ENCODE peak calls at places on chromosome 5, in nine cellular contexts. K is PC-3, V is GM23338, N is cardiac muscle cell, Q is adrenal gland, L is lower lobe of right lung, U is left lung, E is stomach, C is IMR-90. T is an unnamed sample. For H3K4me1, the result is how much of the 10 kb centered on the place peaks cover.

GRCh38 chr5:42993516-42994284 is 46.4 kb downstream of the ANXA2R start:
- DNase-seq in K (no peak), V (no peak), N (no peak), Q (no peak), L (peak), U (no peak), E (no peak), C (peak), T (no peak)

GRCh38 chr5:6766558-6767191 is 53.4 kb downstream of the TENT4A start:
- DNase-seq in K (peak), V (no peak), N (peak), Q (peak), L (peak), U (peak), E (peak), C (peak), T (peak)

GRCh38 chr5:80090884-80091166 is 55.7 kb downstream of the THBS4 start:
- DNase-seq in K (no peak), V (peak), N (no peak), Q (no peak), L (no peak), U (no peak), E (no peak), C (no peak), T (no peak)

GRCh38 chr5:160312139-160312959 is at the start of gene CCNJL:
- DNase-seq in K (peak), V (peak), N (peak), Q (peak), L (peak), U (peak), E (peak), C (peak), T (no peak)

GRCh38 chr5:83035373-83036170 is 41.6 kb downstream of the TMEM167A start:
- DNase-seq in K (no peak), V (no peak), N (peak), Q (peak), L (no peak), U (no peak), E (no peak), C (no peak), T (no peak)

GRCh38 chr5:77797133-77797532 is 21.0 kb upstream of the TBCA start:
- DNase-seq in K (no peak), V (no peak), N (no peak), Q (no peak), L (no peak), U (no peak), E (no peak), C (peak), T (no peak)

GRCh38 chr5:101897914-101898313 is 398.2 kb downstream of the SLCO4C1 start:
- DNase-seq in K (no peak), V (peak), N (peak), Q (no peak), L (no peak), U (no peak), E (no peak), C (no peak), T (no peak)

GRCh38 chr5:170312666-170313065 is 15.1 kb upstream of the LCP2 start:
- DNase-seq in K (no peak), V (no peak), N (no peak), Q (peak), L (no peak), U (peak), E (no peak), C (peak), T (no peak)

GRCh38 chr5:113382736-113383135 is 52.1 kb downstream of the TSSK1B start:
- DNase-seq in K (peak), V (no peak), N (no peak), Q (no peak), L (no peak), U (no peak), E (no peak), C (no peak), T (no peak)

GRCh38 chr5:88142801-88143692 is 125.6 kb downstream of the TMEM161B start:
- DNase-seq in K (no peak), V (peak), N (no peak), Q (peak), L (no peak), U (no peak), E (no peak), C (no peak), T (no peak)

GRCh38 chr5:116320486-116320885 is 235.7 kb downstream of the COMMD10 start:
- DNase-seq in K (no peak), V (no peak), N (no peak), Q (no peak), L (no peak), U (no peak), E (no peak), C (peak), T (no peak)

GRCh38 chr5:123705741-123706140 is 193.8 kb downstream of the CSNK1G3 start:
- DNase-seq in K (peak), V (no peak), N (no peak), Q (no peak), L (no peak), U (no peak), E (no peak), C (peak), T (no peak)

GRCh38 chr5:172830876-172831662 is 3.0 kb upstream of the ERGIC1 start:
- DNase-seq in K (peak), V (no peak), N (no peak), Q (no peak), L (no peak), U (no peak), E (no peak), C (peak), T (no peak)

GRCh38 chr5:108736855-108737254 is 10.8 kb upstream of the FER start:
- DNase-seq in K (no peak), V (no peak), N (no peak), Q (no peak), L (no peak), U (no peak), E (no peak), C (no peak), T (no peak)

GRCh38 chr5:76896196-76896595 is 46.4 kb downstream of the S100Z start:
- DNase-seq in K (no peak), V (no peak), N (no peak), Q (no peak), L (no peak), U (no peak), E (no peak), C (no peak), T (no peak)

GRCh38 chr5:69526660-69527059 is 33.3 kb upstream of the GTF2H2C start:
- DNase-seq in K (no peak), V (no peak), N (no peak), Q (no peak), L (no peak), U (no peak), E (no peak), C (no peak), T (no peak)

GRCh38 chr5:110736763-110737162 is 2.0 kb upstream of the SLC25A46 start:
- DNase-seq in K (no peak), V (no peak), N (no peak), Q (no peak), L (no peak), U (no peak), E (no peak), C (no peak), T (no peak)

GRCh38 chr5:65034782-65035181 is 266.1 kb downstream of the CWC27 start:
- DNase-seq in K (no peak), V (peak), N (no peak), Q (no peak), L (no peak), U (no peak), E (no peak), C (no peak), T (no peak)

GRCh38 chr5:108079754-108080153 is 302.1 kb downstream of the FBXL17 start:
- DNase-seq in K (peak), V (no peak), N (no peak), Q (no peak), L (no peak), U (no peak), E (no peak), C (no peak), T (no peak)

GRCh38 chr5:94432499-94432898 is 185.9 kb downstream of the KIAA0825 start:
- DNase-seq in K (peak), V (no peak), N (no peak), Q (no peak), L (no peak), U (no peak), E (no peak), C (peak), T (no peak)

DNA sequence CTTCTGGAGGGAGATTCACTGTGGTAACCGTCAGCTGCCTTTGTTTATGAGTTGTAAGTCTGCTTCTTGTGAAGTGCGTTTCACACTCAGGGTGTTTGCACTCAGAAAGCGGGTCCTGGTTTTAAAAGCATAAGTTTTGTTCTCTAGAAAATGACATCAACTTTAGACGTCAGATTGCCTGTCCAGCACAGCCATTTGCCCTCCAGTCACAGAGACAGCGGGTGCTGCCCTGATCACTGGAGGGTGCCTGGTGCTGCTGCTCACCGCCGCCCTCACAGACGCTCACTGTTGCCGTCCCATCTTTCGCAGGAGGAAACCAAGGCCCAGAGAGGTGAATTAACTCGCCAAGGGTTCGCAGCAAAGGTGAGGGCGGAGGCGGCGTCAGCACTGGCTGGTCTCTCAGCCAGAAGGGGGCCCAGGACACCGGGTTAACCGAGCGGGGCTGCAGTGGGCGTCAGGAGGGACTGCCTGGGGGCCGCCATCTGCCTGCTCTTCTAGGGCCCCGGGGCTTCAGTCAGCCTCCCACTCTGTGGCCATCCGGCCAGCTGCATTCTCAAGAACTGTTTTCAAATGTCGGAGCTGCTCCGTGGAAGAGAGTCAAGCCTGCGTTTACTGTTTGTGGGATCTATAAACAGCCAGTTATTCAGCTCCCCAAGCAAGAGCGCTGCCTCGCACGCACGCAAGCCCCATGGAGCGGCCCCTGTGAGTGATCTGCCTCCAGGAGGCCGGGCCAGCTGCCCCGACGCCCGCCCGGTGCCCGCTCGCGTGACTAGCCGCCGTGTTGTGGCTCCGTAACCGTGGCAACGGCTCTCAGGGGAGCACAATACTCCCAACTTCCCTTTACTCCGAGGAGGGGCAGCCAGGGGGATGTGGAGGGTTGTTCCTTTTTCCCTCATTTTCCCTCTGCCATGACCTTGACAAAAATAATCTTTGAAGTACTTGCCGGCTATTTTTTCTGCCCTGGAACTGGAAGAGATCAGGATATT is 43.4 kb upstream of the EXOC3 start:
- DNase-seq in K (no peak), V (peak), N (peak), Q (peak), L (peak), U (peak), E (peak), C (peak), T (peak)
- TF ChIP-seq CTCF in K (no peak), V (peak), N (no peak), Q (no peak), L (no peak), U (no peak), E (no peak), C (peak), T (no peak)

GRCh38 chr5:9610344-9610743 is 19.8 kb downstream of the TAS2R1 start:
- DNase-seq in K (no peak), V (no peak), N (peak), Q (no peak), L (no peak), U (no peak), E (no peak), C (no peak), T (no peak)
- H3K4me1 ChIP-seq in K (under half), V (under half), N (under half), Q (under half), L (under half), U (under half), E (under half), C (under half), T (under half)

DNA sequence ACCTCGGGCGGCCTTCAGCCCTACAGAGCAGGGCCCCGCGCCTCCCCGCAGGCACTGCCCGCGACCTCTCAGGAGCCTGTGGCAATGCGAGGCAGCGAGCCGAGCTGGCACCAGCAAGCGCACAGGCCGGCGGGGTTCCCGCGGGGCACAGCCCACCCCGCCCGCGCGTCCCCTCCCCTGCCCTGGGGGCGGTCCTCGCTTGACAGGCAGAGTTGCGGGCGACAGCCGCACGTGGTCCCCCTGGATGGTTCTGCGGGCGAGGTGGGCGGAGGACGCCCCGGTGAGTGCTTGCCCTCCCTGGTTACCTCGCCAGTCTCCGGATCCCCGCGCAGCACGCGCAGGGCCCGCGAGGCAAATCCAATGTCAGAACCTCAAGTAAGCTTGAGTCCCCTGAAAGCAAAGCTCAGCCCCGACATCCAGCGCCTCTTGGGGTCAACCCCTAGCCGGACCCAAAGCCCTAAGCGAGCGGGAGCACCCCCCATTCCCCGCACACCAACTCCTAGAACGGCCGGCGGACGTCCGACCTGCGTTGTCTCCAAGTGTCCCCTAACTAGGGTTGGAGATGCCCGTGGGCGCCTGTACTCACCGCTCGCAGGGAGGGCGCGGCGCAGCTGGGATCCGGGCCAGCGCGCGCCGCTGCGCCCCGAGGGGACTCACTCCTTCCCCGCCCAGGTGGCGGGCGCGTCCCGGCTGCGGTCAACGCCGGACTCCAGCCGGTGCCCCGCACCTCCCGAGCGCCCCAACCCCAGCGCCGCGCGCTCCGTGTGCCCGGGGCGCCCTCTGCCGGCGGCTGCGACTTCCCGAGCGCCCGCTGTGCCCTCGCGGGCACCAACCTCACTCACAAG is at the start of gene DRD1:
- DNase-seq in K (peak), V (peak), N (peak), Q (no peak), L (peak), U (no peak), E (peak), C (peak), T (no peak)
- H3K4me3 ChIP-seq in K (no peak), V (peak), N (peak), Q (no peak), L (peak), U (peak), E (peak), C (peak), T (peak)

DNA sequence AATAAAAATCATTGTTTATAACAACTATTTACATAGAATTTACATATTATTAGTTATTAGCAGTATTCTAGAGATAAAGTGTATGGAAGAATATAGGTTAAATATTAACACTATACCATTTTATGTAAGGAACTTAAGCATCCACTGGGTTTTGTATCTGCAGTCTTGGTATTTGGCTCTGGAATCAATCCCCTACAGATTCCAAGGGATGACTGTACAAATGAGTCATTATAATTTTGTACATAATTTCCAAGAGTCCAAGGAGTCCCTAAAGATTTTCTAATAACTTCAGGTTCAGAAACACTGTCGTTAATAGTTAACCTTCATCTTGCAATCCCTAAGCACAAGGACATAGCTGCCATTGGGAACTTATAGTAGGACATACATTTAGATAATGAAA is 254.8 kb upstream of the PDE4D start:
- DNase-seq in K (peak), V (no peak), N (no peak), Q (no peak), L (no peak), U (no peak), E (no peak), C (peak), T (no peak)
- TF ChIP-seq CTCF in K (no peak), V (no peak), N (no peak), Q (no peak), L (no peak), U (no peak), E (no peak), C (no peak), T (no peak)

GRCh38 chr5:151062405-151063135 is 18.3 kb downstream of the TNIP1 start:
- DNase-seq in K (no peak), V (no peak), N (no peak), Q (no peak), L (no peak), U (no peak), E (no peak), C (no peak), T (no peak)
- H3K4me1 ChIP-seq in K (under half), V (under half), N (under half), Q (half or more), L (half or more), U (under half), E (under half), C (under half), T (under half)

DNA sequence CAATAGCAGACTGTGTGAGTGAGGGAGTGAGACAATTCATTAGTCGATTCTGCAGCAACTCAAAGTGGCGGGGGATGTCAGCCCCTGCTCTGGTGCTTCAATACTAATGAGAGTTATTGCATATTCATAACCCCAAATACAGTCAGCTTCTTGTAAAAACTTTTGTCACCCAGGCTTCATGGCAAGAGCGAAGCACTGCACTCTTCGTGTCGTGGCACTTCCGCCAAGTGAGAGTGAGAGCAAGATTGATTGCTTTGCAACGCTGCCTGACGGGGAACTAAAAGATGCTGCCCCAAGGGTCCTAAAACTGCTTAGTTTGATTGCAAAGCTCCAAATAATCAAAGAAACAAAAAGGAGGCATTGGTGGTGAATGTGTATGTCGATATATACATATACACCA is 150.9 kb downstream of the NR2F1-AS1 start:
- DNase-seq in K (no peak), V (no peak), N (no peak), Q (no peak), L (no peak), U (no peak), E (no peak), C (no peak), T (no peak)
- H3K4me3 ChIP-seq in K (no peak), V (no peak), N (no peak), Q (no peak), L (no peak), U (no peak), E (no peak), C (no peak), T (no peak)

GRCh38 chr5:8843766-8844165 is 702.1 kb downstream of the SEMA5A start:
- DNase-seq in K (no peak), V (no peak), N (no peak), Q (no peak), L (no peak), U (peak), E (no peak), C (peak), T (no peak)

GRCh38 chr5:8845316-8845715 is 700.6 kb downstream of the SEMA5A start:
- DNase-seq in K (peak), V (no peak), N (no peak), Q (no peak), L (no peak), U (no peak), E (no peak), C (peak), T (no peak)

GRCh38 chr5:8844847-8845246 is 701.0 kb downstream of the SEMA5A start:
- DNase-seq in K (no peak), V (no peak), N (no peak), Q (no peak), L (no peak), U (no peak), E (no peak), C (peak), T (no peak)

GRCh38 chr5:8844206-8844605 is 701.7 kb downstream of the SEMA5A start:
- DNase-seq in K (no peak), V (no peak), N (no peak), Q (no peak), L (no peak), U (no peak), E (no peak), C (no peak), T (no peak)

GRCh38 chr5:8842906-8843590 is 702.8 kb downstream of the SEMA5A start:
- DNase-seq in K (peak), V (no peak), N (no peak), Q (no peak), L (no peak), U (no peak), E (no peak), C (peak), T (no peak)
- TF ChIP-seq CTCF in K (peak), V (peak), N (peak), Q (no peak), L (no peak), U (no peak), E (no peak), C (peak), T (no peak)

T was measured in thoracic aorta.